ENCODE peak calls at places on chromosomes 7 and 10, in five cellular contexts. E is BE2C, U is thoracic aorta, C is HCT116, V is astrocyte. O is an unnamed sample. For H3K27me3, the result is how much of the 10 kb centered on the place peaks cover.

GRCh38 chr10:74282853-74283205 is 131.8 kb downstream of the ADK start:
- DNase-seq in V (peak), C (no peak), E (no peak), U (no peak), O (no peak)

GRCh38 chr7:117659453-117660086 is 179.7 kb downstream of the CFTR start:
- DNase-seq in E (no peak), V (peak), C (no peak), U (no peak), O (no peak)

GRCh38 chr7:33952824-33953223 is 47.5 kb downstream of the BMPER start:
- DNase-seq in V (peak), E (no peak), C (no peak), U (no peak), O (no peak)

GRCh38 chr7:155739538-155740140 is 72.6 kb downstream of the SHH start:
- DNase-seq in V (no peak), C (no peak), U (no peak), E (no peak), O (no peak)

GRCh38 chr10:4686644-4686996 is 139.4 kb upstream of the AKR1E2 start:
- DNase-seq in V (peak), U (no peak), E (no peak), C (peak), O (no peak)

GRCh38 chr7:17319164-17320101 is 21.0 kb downstream of the AHR start:
- DNase-seq in U (no peak), V (no peak), C (no peak), E (no peak), O (no peak)

GRCh38 chr7:55439627-55440026 is 74.5 kb downstream of the LANCL2 start:
- DNase-seq in C (no peak), U (no peak), V (peak), E (peak), O (no peak)

GRCh38 chr7:150799156-150799555 is 1.0 kb downstream of the TMEM176B start:
- DNase-seq in V (no peak), U (no peak), C (no peak), E (no peak), O (no peak)

GRCh38 chr10:60394444-60394843 is 4.8 kb upstream of the ANK3 start:
- DNase-seq in C (no peak), U (no peak), E (no peak), V (no peak), O (no peak)

GRCh38 chr10:96919785-96920425 is 87.8 kb downstream of the LCOR start:
- DNase-seq in C (no peak), V (peak), U (no peak), E (no peak), O (no peak)

GRCh38 chr7:147997636-147998035 is 592.9 kb upstream of the C7orf33 start:
- DNase-seq in U (no peak), V (no peak), C (no peak), E (no peak), O (no peak)

GRCh38 chr10:90319188-90319914 is 538.5 kb downstream of the HTR7 start:
- DNase-seq in V (peak), E (no peak), C (peak), U (no peak), O (no peak)

GRCh38 chr10:122551450-122551849 is 9.1 kb upstream of the DMBT1 start:
- DNase-seq in E (no peak), U (no peak), V (no peak), C (no peak), O (no peak)

GRCh38 chr10:129328531-129328930 is 138.5 kb upstream of the MGMT start:
- DNase-seq in C (no peak), V (no peak), E (no peak), U (no peak), O (no peak)

GRCh38 chr7:137696376-137696775 is 150.4 kb downstream of the DGKI start:
- DNase-seq in U (no peak), C (no peak), E (no peak), V (peak), O (no peak)

GRCh38 chr10:4131407-4132215 is 346.6 kb upstream of the KLF6 start:
- DNase-seq in E (no peak), U (no peak), V (peak), C (no peak), O (no peak)

GRCh38 chr7:98116656-98117461 is 10.2 kb downstream of the LMTK2 start:
- DNase-seq in E (no peak), U (no peak), V (peak), C (no peak), O (no peak)

GRCh38 chr10:70830185-70830584 is 14.4 kb downstream of the SGPL1 start:
- DNase-seq in C (no peak), E (no peak), U (no peak), V (no peak), O (no peak)

GRCh38 chr10:66307826-66308225 is 618.0 kb upstream of the LRRTM3 start:
- DNase-seq in V (no peak), C (no peak), E (no peak), U (no peak), O (no peak)

GRCh38 chr10:68139451-68140272 is 30.4 kb downstream of the MYPN start:
- DNase-seq in U (no peak), V (peak), E (no peak), C (no peak), O (no peak)

GRCh38 chr10:47090042-47090441 is 178.8 kb downstream of the PTPN20 start:
- DNase-seq in U (no peak), V (no peak), E (no peak), C (no peak), O (no peak)

GRCh38 chr10:32104622-32105509 is 48.6 kb upstream of the KIF5B start:
- DNase-seq in V (peak), C (no peak), U (no peak), E (no peak), O (no peak)

GRCh38 chr10:110006358-110007170 is 1.2 kb upstream of the ADD3 start:
- DNase-seq in C (no peak), U (peak), E (peak), V (peak), O (peak)

GRCh38 chr7:115635367-115635766 is 395.2 kb downstream of the TFEC start:
- DNase-seq in E (no peak), V (no peak), U (no peak), C (no peak), O (no peak)

GRCh38 chr10:3764626-3765375 is 20.2 kb downstream of the KLF6 start:
- DNase-seq in V (peak), C (no peak), U (no peak), E (no peak), O (peak)

GRCh38 chr7:5594616-5595544 is 171.2 kb upstream of the TNRC18 start:
- DNase-seq in V (no peak), C (no peak), U (no peak), E (peak), O (no peak)

GRCh38 chr7:107167483-107168232 is 1.1 kb upstream of the HBP1 start:
- DNase-seq in C (peak), E (peak), V (peak), U (peak), O (no peak)

GRCh38 chr7:97002555-97003261 is 2.6 kb upstream of the DLX6 start:
- DNase-seq in E (no peak), C (no peak), V (no peak), U (no peak), O (no peak)

GRCh38 chr7:20026762-20027161 is 190.4 kb downstream of the MACC1 start:
- DNase-seq in E (no peak), C (no peak), U (no peak), V (no peak), O (no peak)

GRCh38 chr7:156676263-156676662 is 35.7 kb downstream of the RNF32 start:
- DNase-seq in U (no peak), V (no peak), E (no peak), C (no peak), O (no peak)

GRCh38 chr10:114045071-114045737 is 1.5 kb downstream of the ADRB1 start:
- DNase-seq in C (no peak), U (no peak), V (no peak), E (peak), O (no peak)

GRCh38 chr10:72297281-72297967 is 23.7 kb downstream of the DDIT4 start:
- DNase-seq in E (no peak), V (peak), C (no peak), U (peak), O (peak)

GRCh38 chr7:29309041-29309860 is 114.7 kb downstream of the CHN2 start:
- DNase-seq in V (no peak), E (no peak), U (no peak), C (no peak), O (no peak)

GRCh38 chr10:88012627-88013026 is 149.2 kb downstream of the PTEN start:
- DNase-seq in E (no peak), C (no peak), U (no peak), V (no peak), O (no peak)

GRCh38 chr10:60206735-60207134 is 182.9 kb downstream of the ANK3 start:
- DNase-seq in E (no peak), C (no peak), V (peak), U (no peak), O (no peak)

GRCh38 chr7:113118074-113118959 is at the start of gene SMIM30:
- DNase-seq in U (peak), V (peak), E (peak), C (peak), O (peak)

GRCh38 chr10:78688945-78689935 is 379.5 kb upstream of the ZMIZ1 start:
- DNase-seq in U (peak), E (peak), V (no peak), C (no peak), O (peak)

GRCh38 chr10:128125416-128125943 is 743 bp downstream of the MKI67 start:
- DNase-seq in V (no peak), C (no peak), U (no peak), E (no peak), O (no peak)

GRCh38 chr10:126277177-126277576 is 111.1 kb downstream of the ADAM12 start:
- DNase-seq in C (no peak), V (no peak), E (no peak), U (no peak), O (no peak)

GRCh38 chr7:144524271-144524670 is 120.8 kb upstream of the NOBOX start:
- DNase-seq in U (no peak), C (no peak), E (no peak), V (no peak), O (no peak)
- H3K27me3 ChIP-seq in U (under half), C (under half), E (under half), V (under half), O (under half)

GRCh38 chr7:72481934-72482333 is 69.8 kb upstream of the CALN1 start:
- DNase-seq in V (no peak), E (no peak), C (no peak), U (no peak), O (no peak)

DNA sequence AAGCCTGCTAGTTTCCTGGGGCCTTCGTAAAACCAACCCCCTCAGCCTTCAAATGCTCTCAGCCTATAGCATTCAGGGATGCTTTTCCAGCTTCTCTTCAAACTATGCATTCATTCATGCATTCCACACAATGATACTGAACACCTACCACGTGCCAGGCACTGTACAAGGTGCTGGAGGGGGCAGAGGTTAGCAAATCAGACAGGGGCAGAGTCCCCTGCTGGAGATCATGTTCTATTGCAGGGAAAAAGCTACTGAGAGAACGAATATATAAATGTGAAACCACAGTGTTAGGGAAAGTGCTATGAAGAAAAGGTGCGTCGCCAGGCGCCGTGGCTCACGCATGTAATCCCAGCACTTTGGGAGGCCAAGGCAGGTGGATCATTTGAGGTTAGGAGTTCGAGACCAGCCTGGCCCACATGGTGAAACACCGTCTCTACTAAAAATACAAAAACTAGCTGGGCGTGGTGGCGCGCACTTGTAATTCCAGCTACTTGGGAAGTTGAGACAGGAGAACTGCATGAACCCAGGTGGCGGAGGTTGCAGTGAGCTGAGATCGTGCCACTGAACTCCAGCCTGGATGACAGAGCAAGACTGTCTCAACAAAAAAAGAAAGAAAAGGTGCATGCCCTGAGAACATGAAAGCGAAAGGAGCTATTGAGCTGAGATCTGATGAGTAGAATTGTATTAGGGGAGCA is 64.6 kb upstream of the CALN1 start:
- DNase-seq in C (no peak), U (no peak), E (no peak), V (no peak), O (no peak)
- TF ChIP-seq CTCF in C (peak), U (no peak), E (peak), V (no peak), O (no peak)

DNA sequence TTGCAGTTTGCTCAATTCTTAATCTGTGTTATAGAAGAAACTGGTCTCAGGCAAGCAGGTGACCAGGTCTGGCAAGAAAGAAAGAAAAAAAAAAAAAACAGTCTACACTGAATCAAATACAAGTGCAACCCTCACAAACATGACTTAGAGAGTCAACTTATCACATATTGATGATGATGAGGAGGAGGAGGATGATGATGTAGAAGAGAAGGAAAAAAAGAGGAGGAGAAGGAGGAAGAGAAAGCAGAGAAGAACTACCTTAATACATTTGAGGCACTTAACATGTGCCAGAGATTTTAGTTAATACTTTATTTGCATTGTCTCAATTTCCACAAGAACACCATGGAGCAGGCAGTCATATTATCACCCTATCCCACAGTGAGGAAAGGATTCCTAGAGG is 91.5 kb downstream of the GLI3 start:
- DNase-seq in V (no peak), C (no peak), E (no peak), U (no peak), O (no peak)
- H3K27me3 ChIP-seq in V (under half), C (under half), E (under half), U (under half), O (under half)

GRCh38 chr7:128257458-128257857 is 16.4 kb downstream of the LEP start:
- DNase-seq in C (no peak), V (no peak), E (no peak), U (no peak), O (no peak)
- TF ChIP-seq CTCF in C (no peak), V (no peak), E (no peak), U (no peak), O (no peak)

DNA sequence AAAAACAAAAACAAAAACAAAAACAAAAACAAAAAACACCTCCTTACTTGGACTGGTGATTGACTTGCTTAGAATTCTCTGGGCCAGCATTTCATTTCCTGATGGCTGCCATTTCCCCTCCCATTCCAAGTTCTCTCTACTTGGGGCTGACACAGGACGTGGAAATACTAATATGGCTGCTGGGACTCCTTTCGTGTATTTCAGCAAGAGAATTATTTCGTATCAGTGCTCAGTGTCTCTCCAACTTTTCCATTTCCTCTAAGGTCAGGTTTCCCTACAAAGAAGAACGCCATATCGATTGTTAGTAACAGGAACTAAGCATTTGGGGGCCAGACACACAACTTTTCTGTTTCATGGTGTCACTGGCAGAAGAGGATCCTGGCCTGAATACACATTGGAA is 22.5 kb upstream of the VAX1 start:
- DNase-seq in V (no peak), E (no peak), U (no peak), C (no peak), O (no peak)
- H3K27me3 ChIP-seq in V (half or more), E (half or more), U (under half), C (under half), O (under half)

O was measured in ascending aorta.